ENCODE peak calls at places on chromosomes 12 and 14, in seven cellular contexts. Y is foreskin melanocyte, U is ACHN, P is hepatic stellate cell, W is breast epithelium, N is NCI-H510A, H is HT-29. R is an unnamed sample.

GRCh38 chr14:97377550-97377949 is 580.4 kb downstream of the VRK1 start:
- DNase-seq in Y (no peak), U (no peak), P (no peak), W (no peak), N (no peak), H (no peak), R (no peak)

GRCh38 chr12:48292030-48292429 is 58.7 kb downstream of the ZNF641 start:
- DNase-seq in Y (no peak), U (no peak), P (no peak), W (no peak), N (no peak), H (no peak), R (no peak)

GRCh38 chr12:65300679-65301349 is 22.3 kb downstream of the MSRB3 start:
- DNase-seq in Y (peak), U (peak), P (no peak), W (no peak), N (no peak), H (peak), R (no peak)

GRCh38 chr14:96945721-96946120 is 148.5 kb downstream of the VRK1 start:
- DNase-seq in Y (no peak), U (no peak), P (no peak), W (no peak), N (no peak), H (no peak), R (no peak)

GRCh38 chr14:100540141-100540925 is 46.9 kb downstream of the BEGAIN start:
- DNase-seq in Y (no peak), U (peak), P (no peak), W (no peak), N (no peak), H (no peak), R (no peak)

GRCh38 chr12:46830731-46831334 is 5.0 kb upstream of the SLC38A4 start:
- DNase-seq in Y (no peak), U (no peak), P (peak), W (no peak), N (no peak), H (no peak), R (no peak)

GRCh38 chr12:3527736-3528135 is 36.7 kb downstream of the PRMT8 start:
- DNase-seq in Y (no peak), U (no peak), P (no peak), W (no peak), N (no peak), H (no peak), R (no peak)

GRCh38 chr12:94710933-94711332 is 60.6 kb upstream of the TMCC3 start:
- DNase-seq in Y (no peak), U (peak), P (no peak), W (no peak), N (no peak), H (peak), R (no peak)

GRCh38 chr14:75222208-75222701 is 45.8 kb upstream of the TMED10 start:
- DNase-seq in Y (no peak), U (no peak), P (peak), W (no peak), N (no peak), H (no peak), R (no peak)

GRCh38 chr14:92986254-92987147 is 63.6 kb downstream of the CHGA start:
- DNase-seq in Y (peak), U (no peak), P (peak), W (no peak), N (no peak), H (no peak), R (peak)

GRCh38 chr12:30754383-30754749 is 385 bp downstream of the CAPRIN2 start:
- DNase-seq in Y (no peak), U (no peak), P (no peak), W (no peak), N (no peak), H (no peak), R (no peak)

GRCh38 chr12:48776956-48777355 is 11.9 kb downstream of the ADCY6 start:
- DNase-seq in Y (no peak), U (no peak), P (no peak), W (no peak), N (no peak), H (no peak), R (no peak)

GRCh38 chr12:132217371-132217770 is 73.1 kb downstream of the NOC4L start:
- DNase-seq in Y (no peak), U (no peak), P (no peak), W (no peak), N (no peak), H (no peak), R (no peak)

GRCh38 chr12:115667116-115667515 is 610.4 kb downstream of the MED13L start:
- DNase-seq in Y (no peak), U (no peak), P (no peak), W (no peak), N (no peak), H (no peak), R (no peak)

GRCh38 chr12:94941440-94941862 is 62.0 kb downstream of the NDUFA12 start:
- DNase-seq in Y (no peak), U (no peak), P (peak), W (no peak), N (peak), H (no peak), R (peak)

GRCh38 chr12:3869860-3870259 is 3.3 kb downstream of the PARP11 start:
- DNase-seq in Y (no peak), U (no peak), P (no peak), W (no peak), N (no peak), H (no peak), R (no peak)

GRCh38 chr14:52769889-52770288 is 21.5 kb downstream of the GNPNAT1 start:
- DNase-seq in Y (no peak), U (no peak), P (no peak), W (no peak), N (no peak), H (no peak), R (no peak)

GRCh38 chr14:102501751-102502315 is 7.7 kb downstream of the ANKRD9 start:
- DNase-seq in Y (peak), U (no peak), P (no peak), W (no peak), N (no peak), H (no peak), R (no peak)

GRCh38 chr12:116278667-116279066 is 1.2 kb upstream of the MED13L start:
- DNase-seq in Y (no peak), U (no peak), P (no peak), W (no peak), N (no peak), H (no peak), R (no peak)

GRCh38 chr14:88327497-88327896 is 4.4 kb upstream of the KCNK10 start:
- DNase-seq in Y (no peak), U (no peak), P (no peak), W (no peak), N (peak), H (no peak), R (no peak)

GRCh38 chr12:56128669-56129209 is 672 bp downstream of the ESYT1 start:
- DNase-seq in Y (no peak), U (peak), P (peak), W (no peak), N (no peak), H (peak), R (no peak)

GRCh38 chr14:24160499-24160849 is 591 bp upstream of the IRF9 start:
- DNase-seq in Y (no peak), U (no peak), P (no peak), W (no peak), N (no peak), H (no peak), R (no peak)

GRCh38 chr14:96949594-96949993 is 152.4 kb downstream of the VRK1 start:
- DNase-seq in Y (no peak), U (no peak), P (no peak), W (no peak), N (no peak), H (no peak), R (no peak)

GRCh38 chr12:112685321-112685720 is 106.2 kb upstream of the RPH3A start:
- DNase-seq in Y (no peak), U (no peak), P (no peak), W (no peak), N (no peak), H (no peak), R (no peak)

R was measured in thoracic aorta.